ENCODE peak calls at places on chromosomes 3 and 15, in four cellular contexts. L, Z, M and F are unnamed samples.

GRCh38 chr15:73518180-73518862 is 75.4 kb downstream of the REC114 start:
- DNase-seq in L (no peak), Z (no peak), M (no peak), F (no peak)

GRCh38 chr3:79419222-79419621 is 348.6 kb downstream of the ROBO1 start:
- DNase-seq in L (no peak), Z (no peak), M (no peak), F (no peak)

GRCh38 chr15:78374436-78375393 is 34.6 kb downstream of the CRABP1 start:
- DNase-seq in L (no peak), Z (no peak), M (no peak), F (no peak)

GRCh38 chr15:80526556-80527340 is 122.6 kb downstream of the ARNT2 start:
- DNase-seq in L (no peak), Z (no peak), M (no peak), F (no peak)

GRCh38 chr3:146037697-146038096 is 123.3 kb downstream of the PLOD2 start:
- DNase-seq in L (no peak), Z (no peak), M (no peak), F (no peak)

GRCh38 chr15:39801641-39802309 is 19.1 kb upstream of the FSIP1 start:
- DNase-seq in L (no peak), Z (no peak), M (no peak), F (no peak)

GRCh38 chr3:27467545-27467944 is 16.6 kb downstream of the SLC4A7 start:
- DNase-seq in L (no peak), Z (no peak), M (no peak), F (no peak)

GRCh38 chr15:95760508-95760907 is 570.0 kb upstream of the NR2F2 start:
- DNase-seq in L (no peak), Z (peak; percentile 72), M (no peak), F (no peak)

GRCh38 chr3:95923496-95924210 is 890.7 kb upstream of the EPHA6 start:
- DNase-seq in L (no peak), Z (no peak), M (no peak), F (peak; percentile 73)

GRCh38 chr15:62896969-62897486 is 145.5 kb upstream of the TPM1 start:
- DNase-seq in L (peak; percentile 82), Z (peak; percentile 92), M (peak; percentile 94), F (peak; percentile 86)

GRCh38 chr3:86416334-86416733 is 574.6 kb downstream of the VGLL3 start:
- DNase-seq in L (no peak), Z (no peak), M (no peak), F (no peak)

GRCh38 chr3:106130384-106131084 is 261.7 kb upstream of the CBLB start:
- DNase-seq in L (no peak), Z (no peak), M (no peak), F (no peak)

GRCh38 chr15:73403171-73403570 is 34.4 kb upstream of the HCN4 start:
- DNase-seq in L (no peak), Z (no peak), M (no peak), F (no peak)

GRCh38 chr15:84749111-84749991 is 959 bp downstream of the ZNF592 start:
- DNase-seq in L (peak; percentile 11), Z (peak; percentile 53), M (peak; percentile 40), F (no peak)

GRCh38 chr3:34056951-34057390 is 258.5 kb downstream of the PDCD6IP start:
- DNase-seq in L (no peak), Z (no peak), M (no peak), F (no peak)

GRCh38 chr3:17912011-17912760 is 169.8 kb upstream of the TBC1D5 start:
- DNase-seq in L (no peak), Z (no peak), M (no peak), F (no peak)

GRCh38 chr3:71062920-71063767 is 520.4 kb downstream of the FOXP1 start:
- DNase-seq in L (no peak), Z (no peak), M (no peak), F (no peak)

GRCh38 chr3:184078851-184079250 is 18.0 kb upstream of the HTR3E start:
- DNase-seq in L (no peak), Z (no peak), M (no peak), F (no peak)

GRCh38 chr15:50256188-50257041 is 9.1 kb downstream of the HDC start:
- DNase-seq in L (no peak), Z (no peak), M (no peak), F (no peak)

GRCh38 chr3:73530030-73530411 is 94.7 kb downstream of the PDZRN3 start:
- DNase-seq in L (no peak), Z (no peak), M (no peak), F (no peak)

GRCh38 chr15:72147416-72147815 is 29.2 kb downstream of the SENP8 start:
- DNase-seq in L (no peak), Z (no peak), M (no peak), F (no peak)

GRCh38 chr15:79003301-79003700 is 58.5 kb upstream of the CTSH start:
- DNase-seq in L (no peak), Z (no peak), M (no peak), F (no peak)

GRCh38 chr3:107562979-107563531 is 40.3 kb downstream of the BBX start:
- DNase-seq in L (no peak), Z (no peak), M (no peak), F (no peak)

GRCh38 chr3:42214565-42215283 is 51.3 kb downstream of the CCK start:
- DNase-seq in L (no peak), Z (no peak), M (no peak), F (no peak)

GRCh38 chr3:180183346-180183745 is 146.6 kb upstream of the PEX5L start:
- DNase-seq in L (no peak), Z (no peak), M (no peak), F (no peak)

GRCh38 chr3:126313166-126313565 is 44.0 kb downstream of the KLF15 start:
- DNase-seq in L (no peak), Z (no peak), M (no peak), F (no peak)

GRCh38 chr3:66239513-66240135 is 18.8 kb downstream of the SLC25A26 start:
- DNase-seq in L (no peak), Z (no peak), M (no peak), F (no peak)

GRCh38 chr3:153096611-153097200 is 65.3 kb upstream of the RAP2B start:
- DNase-seq in L (no peak), Z (no peak), M (no peak), F (no peak)

GRCh38 chr3:85081191-85081895 is 122.6 kb downstream of the CADM2 start:
- DNase-seq in L (no peak), Z (no peak), M (no peak), F (no peak)

GRCh38 chr3:165854696-165855095 is 17.5 kb upstream of the BCHE start:
- DNase-seq in L (no peak), Z (no peak), M (no peak), F (no peak)

GRCh38 chr3:264394-265156 is 68.0 kb downstream of the CHL1 start:
- DNase-seq in L (peak; percentile 6), Z (no peak), M (no peak), F (no peak)

GRCh38 chr3:36600413-36600812 is 163.9 kb downstream of the DCLK3 start:
- DNase-seq in L (no peak), Z (no peak), M (no peak), F (no peak)

GRCh38 chr3:108099203-108099602 is 8.4 kb upstream of the CD47 start:
- DNase-seq in L (no peak), Z (no peak), M (no peak), F (no peak)

GRCh38 chr15:90099072-90099867 is 3.0 kb downstream of the IDH2 start:
- DNase-seq in L (no peak), Z (no peak), M (no peak), F (no peak)

GRCh38 chr15:90101969-90102890 is at the start of gene IDH2:
- DNase-seq in L (peak; percentile 82), Z (peak; percentile 81), M (peak; percentile 81), F (no peak)

GRCh38 chr15:90099868-90100854 is 2.1 kb downstream of the IDH2 start:
- DNase-seq in L (peak; percentile 81), Z (peak; percentile 65), M (peak; percentile 55), F (no peak)

GRCh38 chr15:90103669-90104329 is 1.5 kb upstream of the IDH2 start:
- DNase-seq in L (peak; percentile 67), Z (no peak), M (no peak), F (no peak)

GRCh38 chr15:90101130-90101968 is 919 bp downstream of the IDH2 start:
- DNase-seq in L (peak; percentile 38), Z (peak; percentile 55), M (peak; percentile 35), F (no peak)
- TF ChIP-seq POLR2A in L (no peak), Z (no peak), M (no peak), F (no peak)

GRCh38 chr3:4980229-4981159 is 1.3 kb downstream of the BHLHE40 start:
- DNase-seq in L (peak; percentile 92), Z (peak; percentile 95), M (peak; percentile 95), F (peak; percentile 96)

GRCh38 chr3:4978966-4979400 is 254 bp upstream of the BHLHE40 start:
- DNase-seq in L (peak; percentile 97), Z (peak; percentile 96), M (peak; percentile 94), F (peak; percentile 98)

GRCh38 chr3:4981160-4981687 is 2.0 kb downstream of the BHLHE40 start:
- DNase-seq in L (no peak), Z (no peak), M (no peak), F (no peak)

GRCh38 chr3:4978259-4978965 is 825 bp upstream of the BHLHE40 start:
- DNase-seq in L (peak; percentile 95), Z (peak; percentile 97), M (peak; percentile 98), F (peak; percentile 98)

DNA sequence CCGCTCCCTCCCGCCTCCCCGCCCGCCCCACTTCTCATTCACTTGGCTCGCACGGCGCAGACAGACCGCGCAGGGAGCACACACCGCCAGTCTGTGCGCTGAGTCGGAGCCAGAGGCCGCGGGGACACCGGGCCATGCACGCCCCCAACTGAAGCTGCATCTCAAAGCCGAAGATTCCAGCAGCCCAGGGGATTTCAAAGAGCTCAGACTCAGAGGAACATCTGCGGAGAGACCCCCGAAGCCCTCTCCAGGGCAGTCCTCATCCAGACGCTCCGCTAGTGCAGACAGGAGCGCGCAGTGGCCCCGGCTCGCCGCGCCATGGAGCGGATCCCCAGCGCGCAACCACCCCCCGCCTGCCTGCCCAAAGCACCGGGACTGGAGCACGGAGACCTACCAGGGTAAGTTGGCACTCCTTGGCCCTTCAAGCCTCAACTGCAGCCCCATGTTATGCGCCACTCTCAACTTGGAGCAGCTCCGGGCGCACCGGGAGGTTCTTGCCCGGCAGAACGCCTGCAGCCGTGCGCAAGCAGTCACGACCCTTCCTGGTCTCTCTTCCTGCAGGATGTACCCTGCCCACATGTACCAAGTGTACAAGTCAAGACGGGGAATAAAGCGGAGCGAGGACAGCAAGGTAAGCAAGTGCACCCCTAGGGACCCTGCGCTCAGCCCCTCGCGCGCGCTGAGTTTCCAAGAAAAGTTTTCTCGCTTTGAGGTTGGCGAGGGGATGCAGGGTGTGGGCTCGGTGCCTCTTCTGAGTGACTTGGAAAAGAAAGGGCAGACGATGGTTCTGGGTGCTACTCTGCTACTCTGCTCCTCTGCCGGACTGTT is at the start of gene BHLHE40:
- DNase-seq in L (no peak), Z (no peak), M (no peak), F (no peak)
- TF ChIP-seq POLR2A in L (peak; percentile 84), Z (peak; percentile 61), M (peak; percentile 32), F (no peak)

GRCh38 chr3:13522236-13522635 is 26.7 kb upstream of the FBLN2 start:
- DNase-seq in L (no peak), Z (no peak), M (no peak), F (no peak)

GRCh38 chr3:13526626-13526949 is 22.3 kb upstream of the FBLN2 start:
- DNase-seq in L (no peak), Z (no peak), M (no peak), F (no peak)

GRCh38 chr3:13528217-13528801 is 20.6 kb upstream of the FBLN2 start:
- DNase-seq in L (no peak), Z (no peak), M (no peak), F (no peak)

GRCh38 chr3:13525827-13526625 is 22.9 kb upstream of the FBLN2 start:
- DNase-seq in L (no peak), Z (no peak), M (peak; percentile 63), F (no peak)

GRCh38 chr3:13524979-13525669 is 23.8 kb upstream of the FBLN2 start:
- DNase-seq in L (no peak), Z (no peak), M (no peak), F (no peak)
- TF ChIP-seq POLR2A in L (no peak), Z (no peak), M (no peak), F (no peak)

GRCh38 chr3:156583469-156583868 is 28.6 kb upstream of the SSR3 start:
- DNase-seq in L (no peak), Z (no peak), M (no peak), F (no peak)
- TF ChIP-seq POLR2A in L (no peak), Z (no peak), M (no peak), F (no peak)